ENCODE peak calls at places on chromosomes 13 and 19, in five cellular contexts. One of them, this sample, is unnamed.

GRCh38 chr19:23366437-23366836 is 28.8 kb downstream of the ZNF91 start:
- DNase-seq in stimulated activated CD8-positive, alpha-beta memory T cell treated with anti-CD3 and anti-CD28 coated beads, Interleukin-2, amount 100 ng/mL, for 48 hours: no peak
- DNase-seq in T-cell: no peak
- DNase-seq in Kasumi-1: no peak
- DNase-seq in pancreas: no peak
- DNase-seq in this sample: no peak

GRCh38 chr19:47284324-47284899 is 9.7 kb downstream of the INAFM1 start:
- DNase-seq in Kasumi-1: peak; percentile 84
- DNase-seq in pancreas: no peak
- DNase-seq in T-cell: peak; percentile 40
- DNase-seq in stimulated activated CD8-positive, alpha-beta memory T cell treated with anti-CD3 and anti-CD28 coated beads, Interleukin-2, amount 100 ng/mL, for 48 hours: no peak
- DNase-seq in this sample: no peak

GRCh38 chr19:31144471-31144870 is 204.8 kb downstream of the TSHZ3 start:
- DNase-seq in stimulated activated CD8-positive, alpha-beta memory T cell treated with anti-CD3 and anti-CD28 coated beads, Interleukin-2, amount 100 ng/mL, for 48 hours: no peak
- DNase-seq in pancreas: no peak
- DNase-seq in Kasumi-1: no peak
- DNase-seq in T-cell: no peak
- DNase-seq in this sample: no peak

GRCh38 chr19:44725251-44725650 is 23.3 kb upstream of the BCL3 start:
- DNase-seq in pancreas: peak; percentile 84
- DNase-seq in Kasumi-1: no peak
- DNase-seq in T-cell: no peak
- DNase-seq in stimulated activated CD8-positive, alpha-beta memory T cell treated with anti-CD3 and anti-CD28 coated beads, Interleukin-2, amount 100 ng/mL, for 48 hours: no peak
- DNase-seq in this sample: no peak

GRCh38 chr19:17966497-17967257 is at the start of gene KCNN1:
- DNase-seq in pancreas: no peak
- DNase-seq in stimulated activated CD8-positive, alpha-beta memory T cell treated with anti-CD3 and anti-CD28 coated beads, Interleukin-2, amount 100 ng/mL, for 48 hours: no peak
- DNase-seq in Kasumi-1: no peak
- DNase-seq in T-cell: no peak
- DNase-seq in this sample: peak; percentile 76

GRCh38 chr19:50803633-50804419 is 13.6 kb downstream of the ACP4 start:
- DNase-seq in pancreas: peak; percentile 55
- DNase-seq in T-cell: peak; percentile 18
- DNase-seq in Kasumi-1: peak; percentile 20
- DNase-seq in stimulated activated CD8-positive, alpha-beta memory T cell treated with anti-CD3 and anti-CD28 coated beads, Interleukin-2, amount 100 ng/mL, for 48 hours: no peak
- DNase-seq in this sample: peak; percentile 49

GRCh38 chr19:1312732-1313694 is 27.3 kb downstream of the EFNA2 start:
- DNase-seq in stimulated activated CD8-positive, alpha-beta memory T cell treated with anti-CD3 and anti-CD28 coated beads, Interleukin-2, amount 100 ng/mL, for 48 hours: no peak
- DNase-seq in T-cell: no peak
- DNase-seq in Kasumi-1: no peak
- DNase-seq in pancreas: no peak
- DNase-seq in this sample: no peak

GRCh38 chr13:113034451-113035208 is 65.6 kb downstream of the MCF2L start:
- DNase-seq in T-cell: no peak
- DNase-seq in pancreas: peak; percentile 17
- DNase-seq in stimulated activated CD8-positive, alpha-beta memory T cell treated with anti-CD3 and anti-CD28 coated beads, Interleukin-2, amount 100 ng/mL, for 48 hours: no peak
- DNase-seq in Kasumi-1: no peak
- DNase-seq in this sample: peak; percentile 66

GRCh38 chr13:41587490-41587889 is 130.1 kb downstream of the RGCC start:
- DNase-seq in pancreas: no peak
- DNase-seq in stimulated activated CD8-positive, alpha-beta memory T cell treated with anti-CD3 and anti-CD28 coated beads, Interleukin-2, amount 100 ng/mL, for 48 hours: no peak
- DNase-seq in Kasumi-1: no peak
- DNase-seq in T-cell: peak; percentile 13
- DNase-seq in this sample: peak; percentile 38

GRCh38 chr19:18775586-18776287 is 15.4 kb downstream of the COMP start:
- DNase-seq in pancreas: peak; percentile 30
- DNase-seq in stimulated activated CD8-positive, alpha-beta memory T cell treated with anti-CD3 and anti-CD28 coated beads, Interleukin-2, amount 100 ng/mL, for 48 hours: no peak
- DNase-seq in T-cell: no peak
- DNase-seq in Kasumi-1: no peak
- DNase-seq in this sample: no peak

GRCh38 chr19:45075215-45076028 is 856 bp downstream of the ZNF296 start:
- DNase-seq in T-cell: no peak
- DNase-seq in pancreas: peak; percentile 57
- DNase-seq in Kasumi-1: peak; percentile 80
- DNase-seq in stimulated activated CD8-positive, alpha-beta memory T cell treated with anti-CD3 and anti-CD28 coated beads, Interleukin-2, amount 100 ng/mL, for 48 hours: no peak
- DNase-seq in this sample: peak; percentile 81

GRCh38 chr19:11324079-11324661 is 15.3 kb downstream of the RAB3D start:
- DNase-seq in pancreas: peak; percentile 63
- DNase-seq in stimulated activated CD8-positive, alpha-beta memory T cell treated with anti-CD3 and anti-CD28 coated beads, Interleukin-2, amount 100 ng/mL, for 48 hours: peak; percentile 7
- DNase-seq in Kasumi-1: peak; percentile 94
- DNase-seq in T-cell: peak; percentile 17
- DNase-seq in this sample: no peak

GRCh38 chr13:74287672-74288169 is 153.5 kb upstream of the KLF12 start:
- DNase-seq in stimulated activated CD8-positive, alpha-beta memory T cell treated with anti-CD3 and anti-CD28 coated beads, Interleukin-2, amount 100 ng/mL, for 48 hours: peak; percentile 54
- DNase-seq in pancreas: peak; percentile 80
- DNase-seq in T-cell: peak; percentile 94
- DNase-seq in Kasumi-1: peak; percentile 58
- DNase-seq in this sample: peak; percentile 52

GRCh38 chr13:20428666-20429644 is 96.7 kb downstream of the CRYL1 start:
- DNase-seq in stimulated activated CD8-positive, alpha-beta memory T cell treated with anti-CD3 and anti-CD28 coated beads, Interleukin-2, amount 100 ng/mL, for 48 hours: no peak
- DNase-seq in pancreas: no peak
- DNase-seq in Kasumi-1: no peak
- DNase-seq in T-cell: no peak
- DNase-seq in this sample: no peak

This sample was measured in WTC11.